ENCODE peak calls at places on chromosomes 12 and 14, in ten cellular contexts. One of them, this sample, is unnamed.

GRCh38 chr12:20631711-20632110 is 63.4 kb upstream of the SLCO1C1 start:
- DNase-seq in breast epithelium: no peak
- DNase-seq in GM12891: no peak
- DNase-seq in SK-N-SH: no peak
- DNase-seq in stomach: no peak
- DNase-seq in prostate gland: peak; percentile 21
- DNase-seq in GM23338: no peak
- DNase-seq in upper lobe of left lung: no peak
- DNase-seq in spleen: no peak
- DNase-seq in HCT116: no peak
- DNase-seq in this sample: no peak

GRCh38 chr14:51094282-51094821 is 553 bp downstream of the TRIM9 start:
- DNase-seq in breast epithelium: no peak
- DNase-seq in GM12891: peak; percentile 6
- DNase-seq in SK-N-SH: peak; percentile 53
- DNase-seq in stomach: no peak
- DNase-seq in prostate gland: no peak
- DNase-seq in GM23338: peak; percentile 60
- DNase-seq in upper lobe of left lung: peak; percentile 22
- DNase-seq in spleen: peak; percentile 84
- DNase-seq in HCT116: no peak
- DNase-seq in this sample: peak; percentile 13

GRCh38 chr12:62259311-62259992 is 752 bp upstream of the USP15 start:
- DNase-seq in breast epithelium: no peak
- DNase-seq in GM12891: no peak
- DNase-seq in SK-N-SH: peak; percentile 7
- DNase-seq in stomach: no peak
- DNase-seq in prostate gland: no peak
- DNase-seq in GM23338: peak; percentile 9
- DNase-seq in upper lobe of left lung: no peak
- DNase-seq in spleen: no peak
- DNase-seq in HCT116: no peak
- DNase-seq in this sample: no peak

GRCh38 chr12:104138747-104139186 is 757 bp upstream of the NFYB start:
- DNase-seq in breast epithelium: no peak
- DNase-seq in GM12891: no peak
- DNase-seq in SK-N-SH: no peak
- DNase-seq in stomach: no peak
- DNase-seq in prostate gland: no peak
- DNase-seq in GM23338: peak; percentile 39
- DNase-seq in upper lobe of left lung: no peak
- DNase-seq in spleen: no peak
- DNase-seq in HCT116: no peak
- DNase-seq in this sample: no peak

GRCh38 chr14:89187501-89187900 is 229.5 kb downstream of the FOXN3 start:
- DNase-seq in breast epithelium: no peak
- DNase-seq in GM12891: no peak
- DNase-seq in SK-N-SH: no peak
- DNase-seq in stomach: no peak
- DNase-seq in prostate gland: no peak
- DNase-seq in GM23338: no peak
- DNase-seq in upper lobe of left lung: no peak
- DNase-seq in spleen: no peak
- DNase-seq in HCT116: no peak
- DNase-seq in this sample: no peak

GRCh38 chr12:106743270-106743988 is 31.1 kb upstream of the RIC8B start:
- DNase-seq in breast epithelium: no peak
- DNase-seq in GM12891: no peak
- DNase-seq in SK-N-SH: no peak
- DNase-seq in stomach: no peak
- DNase-seq in prostate gland: no peak
- DNase-seq in GM23338: no peak
- DNase-seq in upper lobe of left lung: no peak
- DNase-seq in spleen: no peak
- DNase-seq in HCT116: no peak
- DNase-seq in this sample: no peak

GRCh38 chr12:46533723-46534122 is 161.2 kb upstream of the SLC38A2 start:
- DNase-seq in breast epithelium: no peak
- DNase-seq in GM12891: no peak
- DNase-seq in SK-N-SH: no peak
- DNase-seq in stomach: no peak
- DNase-seq in prostate gland: no peak
- DNase-seq in GM23338: no peak
- DNase-seq in upper lobe of left lung: no peak
- DNase-seq in spleen: no peak
- DNase-seq in HCT116: no peak
- DNase-seq in this sample: no peak

GRCh38 chr12:53804429-53804828 is 52.6 kb upstream of the CISTR start:
- DNase-seq in breast epithelium: peak; percentile 70
- DNase-seq in GM12891: no peak
- DNase-seq in SK-N-SH: no peak
- DNase-seq in stomach: no peak
- DNase-seq in prostate gland: peak; percentile 81
- DNase-seq in GM23338: no peak
- DNase-seq in upper lobe of left lung: peak; percentile 30
- DNase-seq in spleen: no peak
- DNase-seq in HCT116: no peak
- DNase-seq in this sample: no peak

GRCh38 chr14:56300495-56300894 is 182.3 kb downstream of the PELI2 start:
- DNase-seq in breast epithelium: no peak
- DNase-seq in GM12891: no peak
- DNase-seq in SK-N-SH: no peak
- DNase-seq in stomach: no peak
- DNase-seq in prostate gland: no peak
- DNase-seq in GM23338: no peak
- DNase-seq in upper lobe of left lung: no peak
- DNase-seq in spleen: no peak
- DNase-seq in HCT116: no peak
- DNase-seq in this sample: no peak

GRCh38 chr14:79836577-79836976 is 374.7 kb downstream of the DIO2 start:
- DNase-seq in breast epithelium: no peak
- DNase-seq in GM12891: no peak
- DNase-seq in SK-N-SH: no peak
- DNase-seq in stomach: no peak
- DNase-seq in prostate gland: no peak
- DNase-seq in GM23338: no peak
- DNase-seq in upper lobe of left lung: no peak
- DNase-seq in spleen: no peak
- DNase-seq in HCT116: no peak
- DNase-seq in this sample: no peak

GRCh38 chr14:92653162-92653651 is 95.2 kb downstream of the LGMN start:
- DNase-seq in breast epithelium: no peak
- DNase-seq in GM12891: no peak
- DNase-seq in SK-N-SH: no peak
- DNase-seq in stomach: no peak
- DNase-seq in prostate gland: no peak
- DNase-seq in GM23338: no peak
- DNase-seq in upper lobe of left lung: no peak
- DNase-seq in spleen: no peak
- DNase-seq in HCT116: no peak
- DNase-seq in this sample: no peak

GRCh38 chr12:67916266-67916970 is 72.8 kb upstream of the IFNG-AS1 start:
- DNase-seq in breast epithelium: no peak
- DNase-seq in GM12891: no peak
- DNase-seq in SK-N-SH: no peak
- DNase-seq in stomach: no peak
- DNase-seq in prostate gland: no peak
- DNase-seq in GM23338: peak; percentile 39
- DNase-seq in upper lobe of left lung: no peak
- DNase-seq in spleen: no peak
- DNase-seq in HCT116: no peak
- DNase-seq in this sample: no peak

GRCh38 chr14:90495357-90496276 is 98.8 kb downstream of the CALM1 start:
- DNase-seq in breast epithelium: no peak
- DNase-seq in GM12891: peak; percentile 64
- DNase-seq in SK-N-SH: peak; percentile 28
- DNase-seq in stomach: peak; percentile 64
- DNase-seq in prostate gland: no peak
- DNase-seq in GM23338: peak; percentile 96
- DNase-seq in upper lobe of left lung: no peak
- DNase-seq in spleen: peak; percentile 49
- DNase-seq in HCT116: no peak
- DNase-seq in this sample: peak; percentile 53

GRCh38 chr12:102059343-102059742 is 2.4 kb downstream of the WASHC3 start:
- DNase-seq in breast epithelium: no peak
- DNase-seq in GM12891: no peak
- DNase-seq in SK-N-SH: no peak
- DNase-seq in stomach: no peak
- DNase-seq in prostate gland: no peak
- DNase-seq in GM23338: no peak
- DNase-seq in upper lobe of left lung: no peak
- DNase-seq in spleen: no peak
- DNase-seq in HCT116: no peak
- DNase-seq in this sample: no peak

GRCh38 chr14:51236314-51236713 is 3.7 kb upstream of the TMX1 start:
- DNase-seq in breast epithelium: no peak
- DNase-seq in GM12891: no peak
- DNase-seq in SK-N-SH: no peak
- DNase-seq in stomach: no peak
- DNase-seq in prostate gland: no peak
- DNase-seq in GM23338: no peak
- DNase-seq in upper lobe of left lung: no peak
- DNase-seq in spleen: no peak
- DNase-seq in HCT116: no peak
- DNase-seq in this sample: no peak

GRCh38 chr12:24884911-24885310 is 64.0 kb downstream of the BCAT1 start:
- DNase-seq in breast epithelium: no peak
- DNase-seq in GM12891: no peak
- DNase-seq in SK-N-SH: no peak
- DNase-seq in stomach: no peak
- DNase-seq in prostate gland: no peak
- DNase-seq in GM23338: no peak
- DNase-seq in upper lobe of left lung: no peak
- DNase-seq in spleen: no peak
- DNase-seq in HCT116: no peak
- DNase-seq in this sample: no peak

DNA sequence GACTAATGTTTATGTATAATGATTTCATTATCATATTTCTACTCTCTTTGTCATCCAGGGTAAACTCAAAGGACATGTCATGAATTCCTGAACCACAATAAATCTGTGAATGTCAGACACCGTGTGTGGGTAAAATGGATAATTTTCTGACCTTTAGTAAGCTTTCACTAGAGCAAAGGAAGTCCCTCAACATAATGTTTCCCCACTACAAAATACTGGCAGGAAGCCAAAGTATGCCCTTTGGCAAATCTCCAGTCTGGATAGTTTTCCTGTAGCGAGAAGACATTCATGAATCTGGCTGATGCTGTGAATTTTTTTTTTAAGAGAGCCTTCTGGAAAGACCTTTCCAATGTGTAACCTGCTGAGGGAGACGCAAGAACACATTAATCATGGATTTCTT is 389.6 kb upstream of the DDHD1 start:
- DNase-seq in breast epithelium: no peak
- DNase-seq in GM12891: no peak
- DNase-seq in SK-N-SH: peak; percentile 15
- DNase-seq in stomach: no peak
- DNase-seq in prostate gland: no peak
- DNase-seq in GM23338: no peak
- DNase-seq in upper lobe of left lung: no peak
- DNase-seq in spleen: no peak
- DNase-seq in HCT116: no peak
- DNase-seq in this sample: no peak
- TF ChIP-seq POLR2AphosphoS5 in breast epithelium: no peak
- TF ChIP-seq POLR2AphosphoS5 in GM12891: no peak
- TF ChIP-seq POLR2AphosphoS5 in SK-N-SH: no peak
- TF ChIP-seq POLR2AphosphoS5 in stomach: no peak
- TF ChIP-seq POLR2AphosphoS5 in prostate gland: peak; percentile 14
- TF ChIP-seq POLR2AphosphoS5 in GM23338: no peak
- TF ChIP-seq POLR2AphosphoS5 in upper lobe of left lung: no peak
- TF ChIP-seq POLR2AphosphoS5 in spleen: no peak
- TF ChIP-seq POLR2AphosphoS5 in HCT116: no peak
- TF ChIP-seq POLR2AphosphoS5 in this sample: no peak

GRCh38 chr12:111775205-111776193 is 8.8 kb downstream of the ALDH2 start:
- DNase-seq in breast epithelium: peak; percentile 79
- DNase-seq in GM12891: peak; percentile 69
- DNase-seq in SK-N-SH: peak; percentile 66
- DNase-seq in stomach: peak; percentile 91
- DNase-seq in prostate gland: peak; percentile 89
- DNase-seq in GM23338: no peak
- DNase-seq in upper lobe of left lung: peak; percentile 94
- DNase-seq in spleen: peak; percentile 93
- DNase-seq in HCT116: no peak
- DNase-seq in this sample: no peak
- TF ChIP-seq POLR2AphosphoS5 in breast epithelium: peak; percentile 14
- TF ChIP-seq POLR2AphosphoS5 in GM12891: no peak
- TF ChIP-seq POLR2AphosphoS5 in SK-N-SH: no peak
- TF ChIP-seq POLR2AphosphoS5 in stomach: peak; percentile 71
- TF ChIP-seq POLR2AphosphoS5 in prostate gland: peak; percentile 95
- TF ChIP-seq POLR2AphosphoS5 in GM23338: no peak
- TF ChIP-seq POLR2AphosphoS5 in upper lobe of left lung: peak; percentile 92
- TF ChIP-seq POLR2AphosphoS5 in spleen: peak; percentile 88
- TF ChIP-seq POLR2AphosphoS5 in HCT116: no peak
- TF ChIP-seq POLR2AphosphoS5 in this sample: peak; percentile 65

GRCh38 chr12:51855586-51856428 is 7.3 kb upstream of the FIGNL2 start:
- DNase-seq in breast epithelium: no peak
- DNase-seq in GM12891: no peak
- DNase-seq in SK-N-SH: no peak
- DNase-seq in stomach: no peak
- DNase-seq in prostate gland: no peak
- DNase-seq in GM23338: peak; percentile 97
- DNase-seq in upper lobe of left lung: no peak
- DNase-seq in spleen: no peak
- DNase-seq in HCT116: no peak
- DNase-seq in this sample: no peak
- TF ChIP-seq POLR2AphosphoS5 in breast epithelium: no peak
- TF ChIP-seq POLR2AphosphoS5 in GM12891: no peak
- TF ChIP-seq POLR2AphosphoS5 in SK-N-SH: no peak
- TF ChIP-seq POLR2AphosphoS5 in stomach: no peak
- TF ChIP-seq POLR2AphosphoS5 in prostate gland: no peak
- TF ChIP-seq POLR2AphosphoS5 in GM23338: peak; percentile 63
- TF ChIP-seq POLR2AphosphoS5 in upper lobe of left lung: no peak
- TF ChIP-seq POLR2AphosphoS5 in spleen: no peak
- TF ChIP-seq POLR2AphosphoS5 in HCT116: no peak
- TF ChIP-seq POLR2AphosphoS5 in this sample: no peak

DNA sequence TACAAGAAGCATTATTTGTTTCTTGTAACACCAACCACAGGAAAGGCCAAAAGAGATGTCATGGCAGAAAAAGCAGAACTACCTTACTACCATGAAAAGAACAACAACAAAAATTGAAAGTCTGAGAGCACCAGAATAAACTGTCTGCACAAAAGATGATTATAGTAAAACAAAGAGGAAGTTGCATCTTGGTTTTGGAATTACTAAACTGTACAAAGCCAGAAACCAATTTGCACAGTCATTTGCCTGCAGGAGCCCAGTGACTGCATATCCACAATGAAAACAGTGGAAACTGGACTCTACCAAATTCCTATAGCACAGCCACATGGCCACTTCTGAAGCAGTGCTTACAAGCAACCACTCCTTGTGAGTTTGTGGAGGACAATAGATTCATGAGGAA is 276.2 kb downstream of the SSPN start:
- DNase-seq in breast epithelium: no peak
- DNase-seq in GM12891: peak; percentile 16
- DNase-seq in SK-N-SH: no peak
- DNase-seq in stomach: no peak
- DNase-seq in prostate gland: no peak
- DNase-seq in GM23338: no peak
- DNase-seq in upper lobe of left lung: peak; percentile 37
- DNase-seq in spleen: no peak
- DNase-seq in HCT116: no peak
- DNase-seq in this sample: peak; percentile 16
- TF ChIP-seq POLR2AphosphoS5 in breast epithelium: no peak
- TF ChIP-seq POLR2AphosphoS5 in GM12891: no peak
- TF ChIP-seq POLR2AphosphoS5 in SK-N-SH: no peak
- TF ChIP-seq POLR2AphosphoS5 in stomach: no peak
- TF ChIP-seq POLR2AphosphoS5 in prostate gland: no peak
- TF ChIP-seq POLR2AphosphoS5 in GM23338: no peak
- TF ChIP-seq POLR2AphosphoS5 in upper lobe of left lung: no peak
- TF ChIP-seq POLR2AphosphoS5 in spleen: no peak
- TF ChIP-seq POLR2AphosphoS5 in HCT116: no peak
- TF ChIP-seq POLR2AphosphoS5 in this sample: no peak